ENCODE peak calls at places on chromosomes 16 and 17, in five cellular contexts. B is dermis blood vessel endothelial cell, G is AG04449, L is AG08395, Q is SW480. K is an unnamed sample.

GRCh38 chr17:65684631-65685030 is 123.2 kb upstream of the AXIN2 start:
- DNase-seq in B (peak; percentile 84), G (no peak), L (no peak), Q (no peak), K (no peak)

GRCh38 chr17:44915321-44915726 is at the start of gene GFAP:
- DNase-seq in B (no peak), G (no peak), L (no peak), Q (no peak), K (no peak)

GRCh38 chr17:35900280-35900679 is 20.1 kb upstream of the CCL5 start:
- DNase-seq in B (no peak), G (no peak), L (no peak), Q (no peak), K (no peak)

GRCh38 chr17:19933633-19934032 is 44.0 kb downstream of the AKAP10 start:
- DNase-seq in B (no peak), G (no peak), L (no peak), Q (no peak), K (no peak)

GRCh38 chr16:77297996-77298637 is 98.9 kb downstream of the SYCE1L start:
- DNase-seq in B (peak; percentile 58), G (no peak), L (no peak), Q (no peak), K (peak; percentile 70)

GRCh38 chr17:13086142-13086769 is 68.4 kb upstream of the ELAC2 start:
- DNase-seq in B (no peak), G (no peak), L (peak; percentile 88), Q (no peak), K (peak; percentile 34)

GRCh38 chr17:80872011-80872929 is 119.4 kb upstream of the CHMP6 start:
- DNase-seq in B (no peak), G (no peak), L (no peak), Q (no peak), K (no peak)

GRCh38 chr16:18041864-18042834 is 294.4 kb downstream of the NPIPA8 start:
- DNase-seq in B (no peak), G (no peak), L (no peak), Q (no peak), K (no peak)

GRCh38 chr17:1590031-1590746 is 27.6 kb upstream of the PITPNA start:
- DNase-seq in B (peak; percentile 93), G (peak; percentile 24), L (peak; percentile 96), Q (peak; percentile 73), K (peak; percentile 88)

GRCh38 chr16:83648347-83648746 is 159.4 kb upstream of the HSBP1 start:
- DNase-seq in B (no peak), G (no peak), L (no peak), Q (no peak), K (no peak)

GRCh38 chr17:41793749-41794602 is 7.5 kb upstream of the JUP start:
- DNase-seq in B (peak; percentile 56), G (no peak), L (no peak), Q (peak; percentile 42), K (no peak)

GRCh38 chr16:69566437-69567030 is 768 bp downstream of the NFAT5 start:
- DNase-seq in B (peak; percentile 76), G (no peak), L (peak; percentile 74), Q (no peak), K (peak; percentile 82)

GRCh38 chr16:17633146-17633966 is 162.6 kb upstream of the XYLT1 start:
- DNase-seq in B (no peak), G (no peak), L (peak; percentile 5), Q (no peak), K (no peak)

GRCh38 chr16:11379420-11379819 is 34.2 kb downstream of the RMI2 start:
- DNase-seq in B (peak; percentile 32), G (no peak), L (peak; percentile 32), Q (no peak), K (peak; percentile 26)

GRCh38 chr17:32264140-32264799 is 1.4 kb upstream of the RHBDL3 start:
- DNase-seq in B (peak; percentile 20), G (no peak), L (no peak), Q (no peak), K (peak; percentile 18)

GRCh38 chr16:46743232-46743719 is 4.9 kb downstream of the MYLK3 start:
- DNase-seq in B (peak; percentile 46), G (no peak), L (peak; percentile 74), Q (no peak), K (peak; percentile 70)

GRCh38 chr17:17694229-17695081 is 13.2 kb downstream of the RAI1 start:
- DNase-seq in B (peak; percentile 84), G (no peak), L (peak; percentile 83), Q (peak; percentile 73), K (peak; percentile 73)

GRCh38 chr17:36611345-36612072 is 10.1 kb downstream of the MRM1 start:
- DNase-seq in B (no peak), G (no peak), L (peak; percentile 77), Q (no peak), K (peak; percentile 72)

GRCh38 chr17:63477471-63478440 is 895 bp downstream of the ACE start:
- DNase-seq in B (peak; percentile 24), G (no peak), L (no peak), Q (peak; percentile 48), K (no peak)

GRCh38 chr16:23557779-23558330 is 328 bp downstream of the UBFD1 start:
- DNase-seq in B (peak; percentile 49), G (no peak), L (peak; percentile 7), Q (no peak), K (peak; percentile 25)

GRCh38 chr17:82794781-82795505 is 43.1 kb downstream of the TBCD start:
- DNase-seq in B (peak; percentile 22), G (no peak), L (peak; percentile 49), Q (no peak), K (no peak)

GRCh38 chr16:84308120-84308519 is 13.4 kb downstream of the WFDC1 start:
- DNase-seq in B (peak; percentile 55), G (no peak), L (peak; percentile 73), Q (peak; percentile 22), K (peak; percentile 45)

GRCh38 chr16:66681676-66682075 is 14.9 kb downstream of the CMTM4 start:
- DNase-seq in B (no peak), G (no peak), L (no peak), Q (no peak), K (no peak)

GRCh38 chr17:45818708-45819107 is 26.0 kb upstream of the SPPL2C start:
- DNase-seq in B (no peak), G (no peak), L (no peak), Q (no peak), K (no peak)

GRCh38 chr17:43915561-43915960 is 8.2 kb upstream of the MPP2 start:
- DNase-seq in B (no peak), G (no peak), L (peak; percentile 37), Q (no peak), K (no peak)

GRCh38 chr17:21711182-21711581 is 18.9 kb downstream of the KCNJ18 start:
- DNase-seq in B (no peak), G (no peak), L (no peak), Q (no peak), K (no peak)

GRCh38 chr16:31080756-31081419 is 6.7 kb downstream of the ZNF646 start:
- DNase-seq in B (no peak), G (no peak), L (no peak), Q (no peak), K (no peak)

GRCh38 chr17:82193520-82194236 is 19.0 kb downstream of the CCDC57 start:
- DNase-seq in B (no peak), G (no peak), L (no peak), Q (no peak), K (no peak)

GRCh38 chr17:45135978-45136791 is 698 bp downstream of the ACBD4 start:
- DNase-seq in B (no peak), G (no peak), L (no peak), Q (no peak), K (no peak)

GRCh38 chr16:9378876-9379275 is 287.4 kb downstream of the HAPSTR1 start:
- DNase-seq in B (peak; percentile 58), G (no peak), L (no peak), Q (peak; percentile 58), K (no peak)

GRCh38 chr17:40089085-40089895 is 11.1 kb downstream of the NR1D1 start:
- DNase-seq in B (no peak), G (no peak), L (no peak), Q (no peak), K (no peak)

GRCh38 chr17:9666461-9667050 is 21.2 kb downstream of the USP43 start:
- DNase-seq in B (no peak), G (no peak), L (no peak), Q (no peak), K (no peak)

GRCh38 chr17:2233441-2233947 is 70.1 kb downstream of the SMG6 start:
- DNase-seq in B (peak; percentile 57), G (no peak), L (peak; percentile 62), Q (no peak), K (peak; percentile 87)

GRCh38 chr16:700684-701584 is 4.7 kb downstream of the FBXL16 start:
- DNase-seq in B (peak; percentile 40), G (no peak), L (peak; percentile 42), Q (no peak), K (no peak)

GRCh38 chr16:67884684-67885083 is at the start of gene NRN1L:
- DNase-seq in B (peak; percentile 51), G (peak; percentile 37), L (peak; percentile 99), Q (no peak), K (peak; percentile 95)

GRCh38 chr16:29665294-29666077 is 2.4 kb downstream of the SPN start:
- DNase-seq in B (no peak), G (no peak), L (no peak), Q (no peak), K (no peak)

GRCh38 chr17:30176845-30177244 is 58.7 kb downstream of the SLC6A4 start:
- DNase-seq in B (no peak), G (no peak), L (no peak), Q (no peak), K (no peak)

GRCh38 chr16:58829096-58829495 is 95.0 kb upstream of the GOT2 start:
- DNase-seq in B (no peak), G (no peak), L (no peak), Q (no peak), K (no peak)

GRCh38 chr17:48162946-48163506 is 55.5 kb downstream of the SNX11 start:
- DNase-seq in B (no peak), G (no peak), L (no peak), Q (no peak), K (peak; percentile 33)

GRCh38 chr17:79338142-79338541 is 263.5 kb downstream of the ENGASE start:
- DNase-seq in B (no peak), G (no peak), L (no peak), Q (no peak), K (no peak)